ENCODE peak calls at places on chromosomes 1 and 21, in eight cellular contexts. One of them, this sample, is unnamed.

GRCh38 chr1:86110451-86111129 is 46.0 kb downstream of the COL24A1 start:
- DNase-seq in fibroblast of lung: no peak
- DNase-seq in Karpas-422: no peak
- DNase-seq in tibial nerve: no peak
- DNase-seq in foreskin fibroblast: no peak
- DNase-seq in left lung: no peak
- DNase-seq in tibial artery: no peak
- DNase-seq in aorta: no peak
- DNase-seq in this sample: peak; percentile 28

GRCh38 chr1:173554089-173554488 is 48.8 kb downstream of the SLC9C2 start:
- DNase-seq in fibroblast of lung: no peak
- DNase-seq in Karpas-422: no peak
- DNase-seq in tibial nerve: no peak
- DNase-seq in foreskin fibroblast: no peak
- DNase-seq in left lung: no peak
- DNase-seq in tibial artery: no peak
- DNase-seq in aorta: no peak
- DNase-seq in this sample: no peak

GRCh38 chr1:63674238-63674864 is 81.1 kb downstream of the PGM1 start:
- DNase-seq in fibroblast of lung: peak; percentile 97
- DNase-seq in Karpas-422: peak; percentile 53
- DNase-seq in tibial nerve: peak; percentile 82
- DNase-seq in foreskin fibroblast: peak; percentile 93
- DNase-seq in left lung: peak; percentile 60
- DNase-seq in tibial artery: peak; percentile 84
- DNase-seq in aorta: peak; percentile 84
- DNase-seq in this sample: no peak

GRCh38 chr1:201361652-201362504 is 15.6 kb downstream of the TNNT2 start:
- DNase-seq in fibroblast of lung: peak; percentile 47
- DNase-seq in Karpas-422: peak; percentile 83
- DNase-seq in tibial nerve: no peak
- DNase-seq in foreskin fibroblast: peak; percentile 68
- DNase-seq in left lung: no peak
- DNase-seq in tibial artery: no peak
- DNase-seq in aorta: peak; percentile 42
- DNase-seq in this sample: no peak

GRCh38 chr1:113943028-113943811 is 14.1 kb downstream of the HIPK1 start:
- DNase-seq in fibroblast of lung: peak; percentile 77
- DNase-seq in Karpas-422: no peak
- DNase-seq in tibial nerve: no peak
- DNase-seq in foreskin fibroblast: peak; percentile 6
- DNase-seq in left lung: no peak
- DNase-seq in tibial artery: no peak
- DNase-seq in aorta: no peak
- DNase-seq in this sample: no peak

GRCh38 chr1:38166461-38166860 is 119.9 kb upstream of the POU3F1 start:
- DNase-seq in fibroblast of lung: no peak
- DNase-seq in Karpas-422: no peak
- DNase-seq in tibial nerve: no peak
- DNase-seq in foreskin fibroblast: no peak
- DNase-seq in left lung: no peak
- DNase-seq in tibial artery: no peak
- DNase-seq in aorta: no peak
- DNase-seq in this sample: no peak

GRCh38 chr1:34268311-34269042 is 91.8 kb downstream of the C1orf94 start:
- DNase-seq in fibroblast of lung: no peak
- DNase-seq in Karpas-422: no peak
- DNase-seq in tibial nerve: no peak
- DNase-seq in foreskin fibroblast: peak; percentile 62
- DNase-seq in left lung: no peak
- DNase-seq in tibial artery: no peak
- DNase-seq in aorta: no peak
- DNase-seq in this sample: no peak

GRCh38 chr1:182143154-182143657 is 81.7 kb upstream of the ZNF648 start:
- DNase-seq in fibroblast of lung: peak; percentile 85
- DNase-seq in Karpas-422: peak; percentile 92
- DNase-seq in tibial nerve: peak; percentile 99
- DNase-seq in foreskin fibroblast: peak; percentile 95
- DNase-seq in left lung: peak; percentile 91
- DNase-seq in tibial artery: peak; percentile 96
- DNase-seq in aorta: peak; percentile 95
- DNase-seq in this sample: peak; percentile 84

GRCh38 chr1:31818204-31818603 is 2.4 kb upstream of the SPOCD1 start:
- DNase-seq in fibroblast of lung: no peak
- DNase-seq in Karpas-422: no peak
- DNase-seq in tibial nerve: no peak
- DNase-seq in foreskin fibroblast: no peak
- DNase-seq in left lung: no peak
- DNase-seq in tibial artery: no peak
- DNase-seq in aorta: no peak
- DNase-seq in this sample: no peak

GRCh38 chr21:44930543-44930981 is 9.3 kb upstream of the SLX9 start:
- DNase-seq in fibroblast of lung: no peak
- DNase-seq in Karpas-422: peak; percentile 96
- DNase-seq in tibial nerve: no peak
- DNase-seq in foreskin fibroblast: peak; percentile 32
- DNase-seq in left lung: no peak
- DNase-seq in tibial artery: peak; percentile 67
- DNase-seq in aorta: peak; percentile 67
- DNase-seq in this sample: no peak

GRCh38 chr1:157161901-157162300 is 23.7 kb upstream of the ETV3 start:
- DNase-seq in fibroblast of lung: no peak
- DNase-seq in Karpas-422: no peak
- DNase-seq in tibial nerve: no peak
- DNase-seq in foreskin fibroblast: no peak
- DNase-seq in left lung: no peak
- DNase-seq in tibial artery: no peak
- DNase-seq in aorta: no peak
- DNase-seq in this sample: no peak

DNA sequence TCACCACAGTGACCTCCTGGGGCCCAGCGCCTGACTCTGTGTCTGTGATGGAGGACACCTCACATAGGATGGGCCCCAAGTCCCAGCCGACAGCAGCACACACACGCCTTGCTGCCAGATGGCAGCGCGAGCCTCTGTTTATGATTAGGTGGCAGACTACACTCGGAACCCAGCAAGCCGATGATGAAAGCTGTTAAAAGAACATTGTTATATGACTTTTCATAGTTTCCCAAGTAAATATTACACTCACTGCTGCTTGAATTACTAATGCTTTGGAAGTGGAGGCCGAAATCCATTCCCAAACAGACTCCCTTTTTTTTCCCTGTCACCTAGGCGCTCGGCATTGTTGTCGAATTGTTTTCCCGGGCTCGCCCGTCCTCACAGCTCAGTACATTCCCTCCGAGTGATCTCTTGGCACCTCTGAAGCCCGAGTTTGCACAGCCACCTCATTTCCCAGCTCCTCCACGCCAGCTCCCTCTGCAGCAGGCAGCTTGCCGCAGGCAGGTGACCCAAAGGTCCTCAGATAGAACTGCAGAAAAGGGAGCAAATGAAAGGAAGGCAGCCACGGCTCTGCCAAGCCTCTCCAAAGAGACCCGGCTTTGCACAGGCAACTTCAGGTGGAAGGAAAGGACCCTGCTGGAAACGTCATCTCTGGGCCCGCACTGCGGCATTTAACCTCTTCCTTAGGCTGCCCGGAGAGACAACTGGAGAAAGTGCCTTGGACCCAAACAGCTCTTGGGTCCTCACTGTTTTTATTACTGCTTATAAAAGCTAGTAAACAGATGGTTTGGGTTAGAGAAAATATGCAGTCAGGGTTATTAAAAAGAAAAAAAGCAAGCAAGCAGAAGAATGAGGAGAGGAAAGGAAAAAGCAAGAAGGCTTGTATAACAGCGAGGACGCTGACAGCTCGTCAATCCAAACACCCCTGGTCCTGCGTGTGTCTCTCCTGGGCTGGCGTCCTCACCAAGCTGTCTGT is 72.2 kb upstream of the SLC25A33 start:
- DNase-seq in fibroblast of lung: peak; percentile 46
- DNase-seq in Karpas-422: no peak
- DNase-seq in tibial nerve: no peak
- DNase-seq in foreskin fibroblast: peak; percentile 66
- DNase-seq in left lung: peak; percentile 56
- DNase-seq in tibial artery: no peak
- DNase-seq in aorta: no peak
- DNase-seq in this sample: no peak
- H3K4me3 ChIP-seq in fibroblast of lung: no peak overlapping the region
- H3K4me3 ChIP-seq in Karpas-422: no peak overlapping the region
- H3K4me3 ChIP-seq in tibial nerve: no peak overlapping the region
- H3K4me3 ChIP-seq in foreskin fibroblast: peak overlapping the region; percentile 40
- H3K4me3 ChIP-seq in left lung: no peak overlapping the region
- H3K4me3 ChIP-seq in tibial artery: no peak overlapping the region
- H3K4me3 ChIP-seq in aorta: no peak overlapping the region
- H3K4me3 ChIP-seq in this sample: no peak overlapping the region

GRCh38 chr1:169330927-169331326 is 36.7 kb downstream of the NME7 start:
- DNase-seq in fibroblast of lung: no peak
- DNase-seq in Karpas-422: no peak
- DNase-seq in tibial nerve: no peak
- DNase-seq in foreskin fibroblast: no peak
- DNase-seq in left lung: no peak
- DNase-seq in tibial artery: no peak
- DNase-seq in aorta: no peak
- DNase-seq in this sample: no peak

GRCh38 chr1:169327875-169328274 is 39.7 kb downstream of the NME7 start:
- DNase-seq in fibroblast of lung: no peak
- DNase-seq in Karpas-422: no peak
- DNase-seq in tibial nerve: no peak
- DNase-seq in foreskin fibroblast: no peak
- DNase-seq in left lung: no peak
- DNase-seq in tibial artery: no peak
- DNase-seq in aorta: no peak
- DNase-seq in this sample: no peak

GRCh38 chr1:169326644-169327316 is 40.8 kb downstream of the NME7 start:
- DNase-seq in fibroblast of lung: peak; percentile 39
- DNase-seq in Karpas-422: no peak
- DNase-seq in tibial nerve: no peak
- DNase-seq in foreskin fibroblast: peak; percentile 56
- DNase-seq in left lung: no peak
- DNase-seq in tibial artery: no peak
- DNase-seq in aorta: no peak
- DNase-seq in this sample: no peak

GRCh38 chr1:169325117-169325516 is 42.5 kb downstream of the NME7 start:
- DNase-seq in fibroblast of lung: no peak
- DNase-seq in Karpas-422: no peak
- DNase-seq in tibial nerve: no peak
- DNase-seq in foreskin fibroblast: no peak
- DNase-seq in left lung: no peak
- DNase-seq in tibial artery: no peak
- DNase-seq in aorta: no peak
- DNase-seq in this sample: no peak

DNA sequence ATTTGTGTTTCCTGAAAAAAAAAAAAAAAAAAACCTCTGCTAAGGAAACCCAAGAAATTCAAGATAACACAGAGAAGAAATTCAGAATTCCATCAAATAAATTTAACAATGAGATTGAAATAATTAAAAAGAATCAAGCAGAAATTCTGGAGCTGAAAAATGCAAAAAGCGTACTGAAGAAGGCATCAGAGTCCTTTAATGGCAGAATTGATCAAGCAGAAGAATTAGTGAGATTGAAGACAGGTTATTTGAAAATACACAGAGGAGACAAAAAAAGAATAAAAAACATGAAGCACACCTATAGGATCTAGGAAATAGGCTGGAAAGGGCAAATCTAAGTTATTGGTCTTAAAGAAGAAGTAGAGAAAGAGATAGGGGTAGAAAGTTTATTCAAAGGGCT is 38.2 kb downstream of the NME7 start:
- DNase-seq in fibroblast of lung: no peak
- DNase-seq in Karpas-422: no peak
- DNase-seq in tibial nerve: no peak
- DNase-seq in foreskin fibroblast: no peak
- DNase-seq in left lung: no peak
- DNase-seq in tibial artery: no peak
- DNase-seq in aorta: no peak
- DNase-seq in this sample: no peak
- H3K4me3 ChIP-seq in fibroblast of lung: no peak overlapping the region
- H3K4me3 ChIP-seq in Karpas-422: no peak overlapping the region
- H3K4me3 ChIP-seq in tibial nerve: no peak overlapping the region
- H3K4me3 ChIP-seq in foreskin fibroblast: no peak overlapping the region
- H3K4me3 ChIP-seq in left lung: no peak overlapping the region
- H3K4me3 ChIP-seq in tibial artery: no peak overlapping the region
- H3K4me3 ChIP-seq in aorta: no peak overlapping the region
- H3K4me3 ChIP-seq in this sample: no peak overlapping the region

GRCh38 chr21:40846566-40847411 is at the start of gene DSCAM:
- DNase-seq in fibroblast of lung: no peak
- DNase-seq in Karpas-422: no peak
- DNase-seq in tibial nerve: no peak
- DNase-seq in foreskin fibroblast: no peak
- DNase-seq in left lung: no peak
- DNase-seq in tibial artery: no peak
- DNase-seq in aorta: no peak
- DNase-seq in this sample: no peak
- H3K4me3 ChIP-seq in fibroblast of lung: no peak within 1 kb of the TSS
- H3K4me3 ChIP-seq in Karpas-422: no peak within 1 kb of the TSS
- H3K4me3 ChIP-seq in tibial nerve: peak within 1 kb of the TSS; percentile 14
- H3K4me3 ChIP-seq in foreskin fibroblast: peak within 1 kb of the TSS; percentile 47
- H3K4me3 ChIP-seq in left lung: peak within 1 kb of the TSS; percentile 26
- H3K4me3 ChIP-seq in tibial artery: no peak within 1 kb of the TSS
- H3K4me3 ChIP-seq in aorta: no peak within 1 kb of the TSS
- H3K4me3 ChIP-seq in this sample: peak within 1 kb of the TSS; percentile 38

GRCh38 chr1:99005142-99005491 is 456 bp upstream of the PLPPR5 start:
- DNase-seq in fibroblast of lung: no peak
- DNase-seq in Karpas-422: no peak
- DNase-seq in tibial nerve: no peak
- DNase-seq in foreskin fibroblast: peak; percentile 34
- DNase-seq in left lung: no peak
- DNase-seq in tibial artery: no peak
- DNase-seq in aorta: no peak
- DNase-seq in this sample: no peak

GRCh38 chr1:99007366-99007765 is 2.7 kb upstream of the PLPPR5 start:
- DNase-seq in fibroblast of lung: no peak
- DNase-seq in Karpas-422: no peak
- DNase-seq in tibial nerve: no peak
- DNase-seq in foreskin fibroblast: no peak
- DNase-seq in left lung: no peak
- DNase-seq in tibial artery: no peak
- DNase-seq in aorta: no peak
- DNase-seq in this sample: no peak

GRCh38 chr1:99005537-99005942 is 879 bp upstream of the PLPPR5 start:
- DNase-seq in fibroblast of lung: no peak
- DNase-seq in Karpas-422: no peak
- DNase-seq in tibial nerve: no peak
- DNase-seq in foreskin fibroblast: peak; percentile 41
- DNase-seq in left lung: no peak
- DNase-seq in tibial artery: no peak
- DNase-seq in aorta: no peak
- DNase-seq in this sample: no peak

GRCh38 chr1:99004270-99005141 is at the start of gene PLPPR5:
- DNase-seq in fibroblast of lung: peak; percentile 18
- DNase-seq in Karpas-422: no peak
- DNase-seq in tibial nerve: no peak
- DNase-seq in foreskin fibroblast: peak; percentile 65
- DNase-seq in left lung: no peak
- DNase-seq in tibial artery: no peak
- DNase-seq in aorta: no peak
- DNase-seq in this sample: peak; percentile 43

DNA sequence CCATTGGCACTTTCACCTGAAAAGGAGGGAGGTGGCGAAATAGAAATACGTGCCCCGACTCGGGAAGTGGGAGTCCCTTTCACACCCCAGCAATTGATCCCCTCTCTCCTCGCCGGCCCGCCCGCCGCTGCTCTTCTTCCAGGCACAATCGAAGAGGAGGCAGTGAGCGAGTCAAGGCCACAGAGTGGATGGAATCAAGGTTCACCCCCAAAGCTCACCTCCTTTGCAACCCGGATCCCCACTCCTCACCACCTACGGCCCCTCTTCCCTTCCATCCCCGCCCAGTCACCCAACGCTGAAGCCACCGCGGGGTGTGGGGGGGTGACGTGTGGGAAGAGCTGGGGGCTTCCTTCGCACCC is 771 bp downstream of the PLPPR5 start:
- DNase-seq in fibroblast of lung: no peak
- DNase-seq in Karpas-422: no peak
- DNase-seq in tibial nerve: no peak
- DNase-seq in foreskin fibroblast: no peak
- DNase-seq in left lung: no peak
- DNase-seq in tibial artery: no peak
- DNase-seq in aorta: no peak
- DNase-seq in this sample: no peak
- H3K4me3 ChIP-seq in fibroblast of lung: no peak overlapping the region
- H3K4me3 ChIP-seq in Karpas-422: no peak overlapping the region
- H3K4me3 ChIP-seq in tibial nerve: peak overlapping the region; percentile 54
- H3K4me3 ChIP-seq in foreskin fibroblast: no peak overlapping the region
- H3K4me3 ChIP-seq in left lung: no peak overlapping the region
- H3K4me3 ChIP-seq in tibial artery: no peak overlapping the region
- H3K4me3 ChIP-seq in aorta: no peak overlapping the region
- H3K4me3 ChIP-seq in this sample: no peak overlapping the region